ENCODE peak calls at places on chromosomes 5 and 9, in five cellular contexts. Y is A549, R is SK-N-SH, O is tibial nerve, X is ovary. P is an unnamed sample.

GRCh38 chr5:144947019-144947418 is 776.3 kb downstream of the KCTD16 start:
- DNase-seq in Y (no peak), R (no peak), O (no peak), X (no peak), P (no peak)

GRCh38 chr5:62538017-62538942 is 40.3 kb upstream of the LRRC70 start:
- DNase-seq in Y (peak), R (no peak), O (no peak), X (no peak), P (no peak)

GRCh38 chr9:33229359-33230120 is 10.4 kb upstream of the SPINK4 start:
- DNase-seq in Y (peak), R (no peak), O (no peak), X (no peak), P (peak)

GRCh38 chr5:15008476-15008875 is 136.9 kb upstream of the ANKH start:
- DNase-seq in Y (peak), R (no peak), O (peak), X (peak), P (peak)

GRCh38 chr5:72746736-72747135 is 69.7 kb upstream of the TNPO1 start:
- DNase-seq in Y (no peak), R (no peak), O (no peak), X (no peak), P (no peak)

GRCh38 chr9:34317436-34317835 is 11.6 kb downstream of the KIF24 start:
- DNase-seq in Y (no peak), R (no peak), O (no peak), X (no peak), P (no peak)

GRCh38 chr5:181217111-181217804 is 5.8 kb upstream of the TRIM41 start:
- DNase-seq in Y (peak), R (peak), O (no peak), X (peak), P (peak)

GRCh38 chr5:168826292-168826725 is 247.1 kb upstream of the PANK3 start:
- DNase-seq in Y (no peak), R (peak), O (no peak), X (no peak), P (no peak)

GRCh38 chr9:104872959-104873850 is 54.8 kb downstream of the ABCA1 start:
- DNase-seq in Y (peak), R (peak), O (no peak), X (peak), P (no peak)

GRCh38 chr9:133404440-133405002 is 13.3 kb downstream of the REXO4 start:
- DNase-seq in Y (no peak), R (no peak), O (no peak), X (no peak), P (no peak)

GRCh38 chr5:125798311-125798710 is 624.9 kb upstream of the GRAMD2B start:
- DNase-seq in Y (peak), R (no peak), O (no peak), X (no peak), P (no peak)

GRCh38 chr5:132500931-132501628 is 10.5 kb upstream of the IRF1 start:
- DNase-seq in Y (peak), R (peak), O (no peak), X (no peak), P (peak)

GRCh38 chr9:96462538-96462937 is 12.6 kb downstream of the HABP4 start:
- DNase-seq in Y (no peak), R (no peak), O (no peak), X (no peak), P (no peak)

GRCh38 chr9:3498691-3499090 is 27.1 kb downstream of the RFX3 start:
- DNase-seq in Y (no peak), R (peak), O (no peak), X (no peak), P (no peak)

GRCh38 chr9:131422241-131422792 is 28.4 kb downstream of the PRRC2B start:
- DNase-seq in Y (peak), R (peak), O (no peak), X (peak), P (no peak)

GRCh38 chr5:96823900-96824351 is 16.2 kb upstream of the ERAP1 start:
- DNase-seq in Y (peak), R (peak), O (no peak), X (no peak), P (no peak)

GRCh38 chr5:107671742-107672211 is 1.0 kb upstream of the EFNA5 start:
- DNase-seq in Y (peak), R (peak), O (no peak), X (no peak), P (no peak)

GRCh38 chr5:150146862-150147579 is 8.6 kb downstream of the PDGFRB start:
- DNase-seq in Y (no peak), R (peak), O (no peak), X (no peak), P (no peak)

GRCh38 chr9:134620751-134621557 is 20.6 kb upstream of the COL5A1 start:
- DNase-seq in Y (no peak), R (no peak), O (peak), X (peak), P (no peak)

GRCh38 chr9:133115604-133116345 is 5.3 kb downstream of the RALGDS start:
- DNase-seq in Y (no peak), R (no peak), O (no peak), X (no peak), P (no peak)

GRCh38 chr9:134304712-134305111 is 21.5 kb upstream of the RXRA start:
- DNase-seq in Y (no peak), R (no peak), O (no peak), X (no peak), P (no peak)

GRCh38 chr5:74035521-74035937 is 409.5 kb downstream of the ARHGEF28 start:
- DNase-seq in Y (peak), R (no peak), O (no peak), X (peak), P (no peak)

GRCh38 chr5:132692632-132692967 is 18.8 kb downstream of the IL4 start:
- DNase-seq in Y (no peak), R (no peak), O (no peak), X (no peak), P (no peak)

GRCh38 chr5:118705931-118706330 is 282.4 kb downstream of the DTWD2 start:
- DNase-seq in Y (no peak), R (no peak), O (no peak), X (no peak), P (no peak)

GRCh38 chr5:139277171-139277570 is 16.4 kb upstream of the MATR3 start:
- DNase-seq in Y (no peak), R (no peak), O (no peak), X (no peak), P (no peak)

GRCh38 chr5:111374380-111374779 is 138.0 kb downstream of the STARD4 start:
- DNase-seq in Y (no peak), R (no peak), O (no peak), X (no peak), P (no peak)

GRCh38 chr9:109254317-109254716 is 66.5 kb downstream of the EPB41L4B start:
- DNase-seq in Y (no peak), R (no peak), O (no peak), X (no peak), P (no peak)

GRCh38 chr9:130825051-130825651 is 9.9 kb upstream of the ABL1 start:
- DNase-seq in Y (no peak), R (peak), O (no peak), X (peak), P (no peak)

GRCh38 chr5:37569466-37569865 is 190.3 kb downstream of the WDR70 start:
- DNase-seq in Y (no peak), R (no peak), O (no peak), X (no peak), P (no peak)

GRCh38 chr9:23073136-23073535 is 626.5 kb downstream of the DMRTA1 start:
- DNase-seq in Y (no peak), R (no peak), O (no peak), X (no peak), P (no peak)

GRCh38 chr5:97629281-97629680 is 446.2 kb upstream of the RIOK2 start:
- DNase-seq in Y (no peak), R (no peak), O (peak), X (peak), P (no peak)

GRCh38 chr5:174825587-174825986 is 101.2 kb downstream of the MSX2 start:
- DNase-seq in Y (no peak), R (no peak), O (no peak), X (no peak), P (no peak)

GRCh38 chr9:136419092-136419420 is 8.6 kb downstream of the PMPCA start:
- DNase-seq in Y (no peak), R (no peak), O (no peak), X (no peak), P (no peak)

GRCh38 chr9:16136961-16137360 is 584.1 kb downstream of the CCDC171 start:
- DNase-seq in Y (peak), R (no peak), O (peak), X (no peak), P (no peak)

GRCh38 chr5:172076783-172077244 is 70.4 kb upstream of the FBXW11 start:
- DNase-seq in Y (no peak), R (no peak), O (no peak), X (no peak), P (no peak)

GRCh38 chr9:121650220-121651013 is 1.0 kb upstream of the DAB2IP start:
- DNase-seq in Y (peak), R (peak), O (no peak), X (peak), P (peak)

GRCh38 chr9:16884952-16885513 is 14.6 kb upstream of the BNC2 start:
- DNase-seq in Y (no peak), R (peak), O (no peak), X (no peak), P (no peak)

GRCh38 chr5:68587181-68587580 is 371.6 kb downstream of the PIK3R1 start:
- DNase-seq in Y (no peak), R (no peak), O (no peak), X (no peak), P (no peak)

GRCh38 chr5:68576805-68577204 is 361.2 kb downstream of the PIK3R1 start:
- DNase-seq in Y (no peak), R (no peak), O (no peak), X (no peak), P (no peak)

DNA sequence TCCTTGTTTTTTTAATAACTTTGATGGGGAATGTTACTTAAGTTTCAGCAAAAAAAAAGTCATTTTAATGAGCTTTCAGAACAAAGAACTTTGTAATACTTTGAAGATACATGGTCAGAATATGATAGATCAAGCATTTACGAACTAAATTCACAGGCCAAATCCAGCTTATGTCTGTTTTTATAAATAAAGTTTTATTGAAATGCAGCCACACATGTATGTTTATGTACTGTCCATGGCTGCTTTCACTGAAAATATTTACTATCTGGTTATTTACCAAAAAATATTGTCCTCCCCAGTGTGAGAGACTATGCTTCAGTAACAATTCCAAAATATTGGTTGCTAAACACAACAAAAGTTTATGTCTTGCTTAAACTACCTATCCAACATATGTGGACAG is 366.7 kb downstream of the PIK3R1 start:
- DNase-seq in Y (no peak), R (no peak), O (no peak), X (no peak), P (no peak)
- H3K4me3 ChIP-seq in Y (no peak), R (no peak), O (no peak), X (no peak), P (no peak)

GRCh38 chr9:123359106-123359505 is 3.1 kb downstream of the CRB2 start:
- DNase-seq in Y (no peak), R (no peak), O (no peak), X (no peak), P (no peak)

GRCh38 chr9:123359546-123359945 is 3.5 kb downstream of the CRB2 start:
- DNase-seq in Y (no peak), R (no peak), O (no peak), X (no peak), P (no peak)

GRCh38 chr9:123361086-123361730 is 5.2 kb downstream of the CRB2 start:
- DNase-seq in Y (no peak), R (peak), O (no peak), X (no peak), P (no peak)

GRCh38 chr9:123361731-123362560 is 5.9 kb downstream of the CRB2 start:
- DNase-seq in Y (no peak), R (no peak), O (no peak), X (no peak), P (no peak)

GRCh38 chr9:123360161-123361085 is 4.4 kb downstream of the CRB2 start:
- DNase-seq in Y (peak), R (peak), O (no peak), X (no peak), P (peak)
- TF ChIP-seq EP300 in Y (no peak), R (no peak), O (no peak), X (no peak), P (no peak)

GRCh38 chr5:159878988-159879471 is 37.3 kb upstream of the ADRA1B start:
- DNase-seq in Y (peak), R (peak), O (peak), X (peak), P (peak)
- TF ChIP-seq CTCF in Y (no peak), R (no peak), O (no peak), X (no peak), P (no peak)

GRCh38 chr9:75089369-75089766 is 1.1 kb downstream of the OSTF1 start:
- DNase-seq in Y (no peak), R (no peak), O (no peak), X (no peak), P (no peak)
- H3K4me3 ChIP-seq in Y (peak), R (peak), O (peak), X (peak), P (peak)

GRCh38 chr5:80109549-80110478 is 74.7 kb downstream of the THBS4 start:
- DNase-seq in Y (no peak), R (peak), O (no peak), X (peak), P (no peak)

GRCh38 chr5:80103375-80103774 is 68.2 kb downstream of the THBS4 start:
- DNase-seq in Y (no peak), R (no peak), O (no peak), X (no peak), P (no peak)

GRCh38 chr5:80101993-80102392 is 66.8 kb downstream of the THBS4 start:
- DNase-seq in Y (no peak), R (no peak), O (no peak), X (no peak), P (no peak)

GRCh38 chr5:80105698-80106439 is 70.7 kb downstream of the THBS4 start:
- DNase-seq in Y (no peak), R (no peak), O (no peak), X (no peak), P (no peak)
- TF ChIP-seq EP300 in Y (no peak), R (no peak), O (no peak), X (no peak), P (no peak)

DNA sequence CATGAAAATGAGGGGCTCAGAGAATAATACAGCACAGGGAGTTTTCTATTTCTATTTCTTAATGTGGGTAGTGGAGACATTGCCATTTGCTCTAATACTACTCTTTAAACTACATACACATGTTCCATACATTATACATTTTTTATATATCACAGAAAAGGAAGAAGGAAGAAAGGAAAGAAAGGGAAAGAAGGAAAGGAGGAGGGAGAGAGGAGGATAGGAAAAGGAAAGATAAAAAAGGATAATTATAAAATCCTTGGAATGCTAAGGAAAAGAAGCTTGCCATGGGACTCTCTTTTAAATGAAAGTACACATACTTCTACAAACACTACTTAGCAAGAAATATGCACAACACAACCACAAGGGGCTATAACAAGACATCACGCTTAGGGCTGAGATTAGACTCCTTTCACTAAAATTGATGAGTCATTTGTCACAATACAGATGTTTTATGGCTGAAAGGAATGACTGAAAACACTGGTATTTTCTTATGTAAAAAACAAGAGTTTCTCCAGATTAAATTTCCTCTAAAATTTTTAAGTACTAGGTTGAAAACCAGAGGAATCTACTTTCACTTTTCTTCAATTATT is 219.8 kb downstream of the ARL15 start:
- DNase-seq in Y (peak), R (no peak), O (no peak), X (no peak), P (no peak)
- TF ChIP-seq CTCF in Y (no peak), R (peak), O (no peak), X (no peak), P (no peak)

GRCh38 chr5:76930083-76930482 is 22.8 kb upstream of the CRHBP start:
- DNase-seq in Y (no peak), R (no peak), O (no peak), X (no peak), P (no peak)
- H3K4me3 ChIP-seq in Y (no peak), R (no peak), O (no peak), X (no peak), P (no peak)